ENCODE peak calls at places on chromosomes 16 and 17, in seven cellular contexts. D is activated naive CD4-positive, alpha-beta T cell; F is DMS79; I is GM19239; E is cardiac muscle cell; V is stimulated activated CD8-positive, alpha-beta memory T cell treated with anti-CD3 and anti-CD28 coated beads, Interleukin-4, amount 100 ng/mL, for 4 hours; P is NCI-H748 treated with DMSO at 0.1 percent for 48 hours. R is an unnamed sample.

GRCh38 chr17:43309505-43310329 is 75.9 kb upstream of the RNU2-1 start:
- DNase-seq in D (no peak), F (no peak), I (no peak), E (no peak), V (no peak), P (no peak), R (no peak)

GRCh38 chr17:63082952-63083351 is 116.9 kb downstream of the TANC2 start:
- DNase-seq in D (no peak), F (no peak), I (no peak), E (no peak), V (no peak), P (no peak), R (peak)

GRCh38 chr16:23280483-23280967 is 21.6 kb upstream of the SCNN1B start:
- DNase-seq in D (no peak), F (peak), I (no peak), E (no peak), V (no peak), P (peak), R (no peak)

GRCh38 chr16:87681990-87682570 is 79.8 kb downstream of the JPH3 start:
- DNase-seq in D (no peak), F (no peak), I (no peak), E (no peak), V (no peak), P (no peak), R (peak)

GRCh38 chr16:71794018-71794417 is 14.6 kb downstream of the AP1G1 start:
- DNase-seq in D (no peak), F (no peak), I (no peak), E (no peak), V (no peak), P (no peak), R (no peak)

GRCh38 chr16:85460252-85460982 is 152.7 kb upstream of the GSE1 start:
- DNase-seq in D (no peak), F (peak), I (no peak), E (peak), V (no peak), P (no peak), R (no peak)

GRCh38 chr16:62041401-62041800 is 5.2 kb upstream of the CDH8 start:
- DNase-seq in D (no peak), F (no peak), I (no peak), E (peak), V (no peak), P (peak), R (no peak)

GRCh38 chr17:61737820-61738219 is 125.5 kb downstream of the BRIP1 start:
- DNase-seq in D (no peak), F (no peak), I (no peak), E (no peak), V (no peak), P (no peak), R (no peak)

GRCh38 chr16:17705847-17706246 is 235.1 kb upstream of the XYLT1 start:
- DNase-seq in D (no peak), F (no peak), I (no peak), E (no peak), V (no peak), P (no peak), R (no peak)

GRCh38 chr17:2876467-2876866 is 80.2 kb downstream of the RAP1GAP2 start:
- DNase-seq in D (no peak), F (no peak), I (no peak), E (no peak), V (no peak), P (no peak), R (no peak)

GRCh38 chr16:73047221-73047535 is 750 bp downstream of the ZFHX3 start:
- DNase-seq in D (no peak), F (no peak), I (no peak), E (no peak), V (no peak), P (no peak), R (no peak)

GRCh38 chr16:66370786-66371684 is 4.5 kb downstream of the CDH5 start:
- DNase-seq in D (no peak), F (no peak), I (no peak), E (no peak), V (no peak), P (no peak), R (no peak)

GRCh38 chr16:55454861-55455260 is 24.1 kb upstream of the MMP2 start:
- DNase-seq in D (no peak), F (no peak), I (no peak), E (no peak), V (no peak), P (no peak), R (no peak)

GRCh38 chr17:41810659-41811548 is 845 bp downstream of the P3H4 start:
- DNase-seq in D (no peak), F (no peak), I (no peak), E (no peak), V (no peak), P (no peak), R (peak)

GRCh38 chr17:30093463-30094147 is 23.0 kb upstream of the NSRP1 start:
- DNase-seq in D (no peak), F (peak), I (peak), E (peak), V (no peak), P (peak), R (peak)

GRCh38 chr16:27229891-27230470 is 26.7 kb downstream of the KDM8 start:
- DNase-seq in D (no peak), F (no peak), I (no peak), E (no peak), V (no peak), P (no peak), R (no peak)

GRCh38 chr16:74990832-74991231 is 5.9 kb upstream of the WDR59 start:
- DNase-seq in D (no peak), F (no peak), I (no peak), E (no peak), V (no peak), P (no peak), R (no peak)

GRCh38 chr17:7511108-7511507 is 26.9 kb downstream of the POLR2A start:
- DNase-seq in D (no peak), F (no peak), I (no peak), E (no peak), V (no peak), P (no peak), R (no peak)

GRCh38 chr16:79008869-79009179 is 591.7 kb downstream of the MAF start:
- DNase-seq in D (no peak), F (peak), I (no peak), E (no peak), V (no peak), P (peak), R (no peak)

GRCh38 chr16:8764486-8765250 is 32.8 kb downstream of the TMEM186 start:
- DNase-seq in D (no peak), F (no peak), I (no peak), E (no peak), V (no peak), P (no peak), R (no peak)

GRCh38 chr17:14794961-14795360 is 470.2 kb downstream of the PMP22 start:
- DNase-seq in D (no peak), F (no peak), I (no peak), E (no peak), V (no peak), P (no peak), R (no peak)

GRCh38 chr16:47604306-47604705 is 143.2 kb downstream of the PHKB start:
- DNase-seq in D (no peak), F (no peak), I (no peak), E (no peak), V (no peak), P (no peak), R (no peak)

GRCh38 chr16:1493746-1494094 is 560 bp downstream of the TELO2 start:
- DNase-seq in D (no peak), F (no peak), I (peak), E (peak), V (no peak), P (no peak), R (peak)

GRCh38 chr17:68611353-68612227 is 10.4 kb upstream of the FAM20A start:
- DNase-seq in D (no peak), F (no peak), I (no peak), E (no peak), V (no peak), P (no peak), R (no peak)

GRCh38 chr16:74035816-74036215 is 260.8 kb upstream of the PSMD7 start:
- DNase-seq in D (no peak), F (no peak), I (peak), E (peak), V (no peak), P (no peak), R (no peak)

GRCh38 chr17:62666061-62666800 is 38.8 kb downstream of the MRC2 start:
- DNase-seq in D (no peak), F (no peak), I (no peak), E (no peak), V (no peak), P (no peak), R (no peak)

GRCh38 chr17:37438141-37438540 is 31.5 kb downstream of the TADA2A start:
- DNase-seq in D (no peak), F (no peak), I (no peak), E (no peak), V (no peak), P (no peak), R (no peak)

GRCh38 chr16:47887496-47887895 is 268.3 kb downstream of the ABCC12 start:
- DNase-seq in D (no peak), F (no peak), I (no peak), E (no peak), V (no peak), P (no peak), R (no peak)